ENCODE peak calls at places on chromosomes 6 and 20, in seven cellular contexts. Z is upper lobe of right lung; U is CD4-positive, alpha-beta T cell; C is uterus; D is activated T-helper 1 cell treated with anti-CD3 and anti-CD28 coated beads, Interleukin-12 subunit alpha, Interleukin-12 subunit beta, Interleukin-2, Interleukin-4 antibody, amounts not matched to agents 30 ng/mL and 10 ng/mL and 1 ng/mL, durations not matched to agents 14 hours and 24 hours and 36 hours; Q is neural crest cell; N is psoas muscle. S is an unnamed sample.

GRCh38 chr20:7195704-7196103 is 428.2 kb downstream of the BMP2 start:
- DNase-seq in Z (no peak), U (no peak), C (no peak), D (no peak), Q (no peak), N (no peak), S (no peak)

GRCh38 chr6:112038268-112038667 is 15.6 kb upstream of the CCN6 start:
- DNase-seq in Z (no peak), U (no peak), C (peak), D (no peak), Q (no peak), N (peak), S (no peak)

GRCh38 chr6:19382676-19383075 is 454.5 kb upstream of the ID4 start:
- DNase-seq in Z (no peak), U (no peak), C (no peak), D (no peak), Q (no peak), N (no peak), S (no peak)

GRCh38 chr20:334578-334977 is 9.2 kb downstream of the SOX12 start:
- DNase-seq in Z (no peak), U (no peak), C (no peak), D (no peak), Q (no peak), N (no peak), S (peak)

GRCh38 chr6:129599467-129599866 is 110.5 kb downstream of the ARHGAP18 start:
- DNase-seq in Z (no peak), U (no peak), C (no peak), D (no peak), Q (no peak), N (no peak), S (no peak)

GRCh38 chr6:15457121-15457646 is 205.6 kb downstream of the DTNBP1 start:
- DNase-seq in Z (no peak), U (no peak), C (no peak), D (no peak), Q (no peak), N (no peak), S (no peak)

GRCh38 chr6:84825461-84825860 is 61.1 kb upstream of the TBX18 start:
- DNase-seq in Z (no peak), U (no peak), C (no peak), D (no peak), Q (no peak), N (no peak), S (no peak)

GRCh38 chr6:151806757-151807512 is 547 bp upstream of the ESR1 start:
- DNase-seq in Z (no peak), U (no peak), C (no peak), D (no peak), Q (no peak), N (peak), S (no peak)

GRCh38 chr20:10671850-10672578 is 1.8 kb downstream of the JAG1 start:
- DNase-seq in Z (peak), U (no peak), C (peak), D (peak), Q (no peak), N (peak), S (peak)

GRCh38 chr6:49453221-49453620 is 9.8 kb downstream of the MMUT start:
- DNase-seq in Z (no peak), U (no peak), C (no peak), D (no peak), Q (no peak), N (no peak), S (no peak)

GRCh38 chr6:82436740-82437139 is 73.1 kb downstream of the TPBG start:
- DNase-seq in Z (no peak), U (no peak), C (no peak), D (no peak), Q (no peak), N (no peak), S (no peak)

GRCh38 chr20:50980851-50981713 is 22.5 kb downstream of the MOCS3 start:
- DNase-seq in Z (no peak), U (peak), C (peak), D (peak), Q (peak), N (no peak), S (no peak)

GRCh38 chr6:39260953-39261352 is 31.7 kb upstream of the KCNK5 start:
- DNase-seq in Z (no peak), U (no peak), C (no peak), D (no peak), Q (no peak), N (no peak), S (no peak)

GRCh38 chr6:154937306-154938244 is 57.5 kb upstream of the TIAM2 start:
- DNase-seq in Z (no peak), U (no peak), C (no peak), D (no peak), Q (no peak), N (no peak), S (peak)

GRCh38 chr6:140572129-140572528 is 1197.7 kb upstream of the CITED2 start:
- DNase-seq in Z (no peak), U (no peak), C (no peak), D (no peak), Q (no peak), N (no peak), S (no peak)

GRCh38 chr6:42269553-42269952 is 51.9 kb upstream of the MRPS10 start:
- DNase-seq in Z (no peak), U (no peak), C (no peak), D (no peak), Q (no peak), N (no peak), S (peak)

GRCh38 chr6:15481414-15481813 is 181.4 kb downstream of the DTNBP1 start:
- DNase-seq in Z (no peak), U (no peak), C (no peak), D (no peak), Q (no peak), N (no peak), S (no peak)

GRCh38 chr20:33261465-33261864 is 21.5 kb upstream of the BPIFB1 start:
- DNase-seq in Z (no peak), U (no peak), C (no peak), D (no peak), Q (no peak), N (no peak), S (no peak)

GRCh38 chr6:46821348-46821992 is 28.3 kb downstream of the MEP1A start:
- DNase-seq in Z (no peak), U (no peak), C (no peak), D (no peak), Q (no peak), N (no peak), S (no peak)